ENCODE peak calls at places on chromosomes 3 and 15, in seven cellular contexts. X, B, C, F, E, A and M are unnamed samples.
A peak's percentile ranks its signal among the peaks of the same experiment; 100 is the strongest.

GRCh38 chr15:55799287-55800212 is 56.6 kb upstream of the PRTG start:
- DNase-seq in C (peak; percentile 62), E (peak; percentile 75), F (no peak), B (no peak), X (no peak), A (peak; percentile 47), M (peak; percentile 82)

GRCh38 chr15:77526582-77527163 is 106.0 kb downstream of the HMG20A start:
- DNase-seq in A (no peak), X (no peak), C (no peak), F (no peak), B (no peak), E (no peak), M (no peak)

GRCh38 chr15:69480932-69481331 is 28.3 kb downstream of the RPLP1 start:
- DNase-seq in F (no peak), A (no peak), E (no peak), X (no peak), B (no peak), C (no peak), M (no peak)

GRCh38 chr3:129618901-129619671 is 12.6 kb upstream of the PLXND1 start:
- DNase-seq in B (no peak), X (no peak), E (no peak), F (no peak), C (no peak), A (peak; percentile 19), M (no peak)

GRCh38 chr3:86837871-86838270 is 153.1 kb downstream of the VGLL3 start:
- DNase-seq in F (no peak), A (no peak), C (no peak), E (no peak), B (no peak), X (no peak), M (peak; percentile 65)

GRCh38 chr3:160929595-160929994 is 173.6 kb downstream of the PPM1L start:
- DNase-seq in C (no peak), E (peak; percentile 36), A (peak; percentile 19), B (no peak), X (no peak), F (no peak), M (peak; percentile 12)

GRCh38 chr3:193960485-193961172 is 175.3 kb upstream of the HES1 start:
- DNase-seq in X (no peak), B (no peak), A (no peak), F (no peak), E (no peak), C (no peak), M (no peak)

GRCh38 chr3:141015486-141015885 is 35.7 kb upstream of the SPSB4 start:
- DNase-seq in X (no peak), A (no peak), F (no peak), B (no peak), E (no peak), C (no peak), M (peak; percentile 4)

GRCh38 chr15:69557340-69558137 is 104.9 kb downstream of the RPLP1 start:
- DNase-seq in F (no peak), A (peak; percentile 41), B (peak; percentile 98), E (no peak), X (no peak), C (no peak), M (peak; percentile 92)

GRCh38 chr3:186220886-186221285 is 112.0 kb upstream of the ETV5 start:
- DNase-seq in A (peak; percentile 85), F (no peak), E (peak; percentile 51), B (no peak), X (no peak), C (no peak), M (peak; percentile 29)

GRCh38 chr3:20307378-20307777 is 121.4 kb upstream of the SGO1 start:
- DNase-seq in B (no peak), A (no peak), F (no peak), X (no peak), C (no peak), E (no peak), M (no peak)

GRCh38 chr15:87213646-87214045 is 1042.9 kb downstream of the NTRK3 start:
- DNase-seq in C (no peak), E (no peak), X (no peak), B (no peak), A (no peak), F (no peak), M (no peak)

GRCh38 chr15:87764461-87765236 is 491.9 kb downstream of the NTRK3 start:
- DNase-seq in C (no peak), A (no peak), B (peak; percentile 96), E (no peak), F (peak; percentile 9), X (no peak), M (peak; percentile 61)

GRCh38 chr15:57516327-57517026 is 75.2 kb upstream of the MYZAP start:
- DNase-seq in X (no peak), A (no peak), E (no peak), C (no peak), F (no peak), B (no peak), M (no peak)

GRCh38 chr3:18758047-18758704 is 333.0 kb upstream of the SATB1 start:
- DNase-seq in A (no peak), F (peak; percentile 21), X (no peak), E (peak; percentile 43), B (peak; percentile 34), C (no peak), M (peak; percentile 0)

GRCh38 chr15:27341780-27342343 is 370.9 kb downstream of the GABRG3 start:
- DNase-seq in E (no peak), X (no peak), B (no peak), C (no peak), F (no peak), A (peak; percentile 87), M (no peak)

GRCh38 chr15:59307164-59307535 is 65.5 kb downstream of the MYO1E start:
- DNase-seq in C (no peak), A (no peak), X (no peak), B (no peak), F (no peak), E (no peak), M (no peak)

GRCh38 chr3:133835418-133835743 is 29.8 kb downstream of the SRPRB start:
- DNase-seq in E (peak; percentile 8), B (no peak), A (no peak), X (no peak), C (no peak), F (no peak), M (no peak)

GRCh38 chr15:33315044-33315443 is 4.3 kb downstream of the RYR3 start:
- DNase-seq in A (no peak), C (no peak), E (no peak), B (no peak), X (no peak), F (no peak), M (no peak)

GRCh38 chr15:71757741-71758530 is 52.4 kb upstream of the NR2E3 start:
- DNase-seq in X (no peak), A (no peak), C (no peak), F (no peak), E (no peak), B (no peak), M (no peak)

GRCh38 chr3:171748341-171748918 is 61.9 kb downstream of the PLD1 start:
- DNase-seq in F (no peak), B (no peak), A (no peak), C (no peak), E (no peak), X (no peak), M (peak; percentile 84)

GRCh38 chr3:156547637-156548036 is 7.3 kb downstream of the SSR3 start:
- DNase-seq in X (no peak), F (no peak), A (no peak), E (no peak), C (no peak), B (no peak), M (peak; percentile 88)

GRCh38 chr3:62688050-62688449 is 187.2 kb downstream of the CADPS start:
- DNase-seq in B (no peak), E (no peak), C (no peak), A (no peak), X (no peak), F (no peak), M (no peak)

GRCh38 chr3:138945646-138946553 is 1.0 kb downstream of the FOXL2 start:
- DNase-seq in C (no peak), F (no peak), B (no peak), A (peak; percentile 35), E (peak; percentile 64), X (no peak), M (peak; percentile 46)
- TF ChIP-seq CTCF in C (peak; percentile 40), F (no peak), B (peak; percentile 30), A (no peak), E (peak; percentile 51), X (peak; percentile 15), M (peak; percentile 35)

GRCh38 chr3:119781330-119782198 is at the start of gene NR1I2:
- DNase-seq in C (no peak), E (no peak), X (no peak), A (no peak), F (no peak), B (no peak), M (no peak)
- TF ChIP-seq CTCF in C (no peak), E (peak; percentile 40), X (no peak), A (no peak), F (no peak), B (no peak), M (no peak)

DNA sequence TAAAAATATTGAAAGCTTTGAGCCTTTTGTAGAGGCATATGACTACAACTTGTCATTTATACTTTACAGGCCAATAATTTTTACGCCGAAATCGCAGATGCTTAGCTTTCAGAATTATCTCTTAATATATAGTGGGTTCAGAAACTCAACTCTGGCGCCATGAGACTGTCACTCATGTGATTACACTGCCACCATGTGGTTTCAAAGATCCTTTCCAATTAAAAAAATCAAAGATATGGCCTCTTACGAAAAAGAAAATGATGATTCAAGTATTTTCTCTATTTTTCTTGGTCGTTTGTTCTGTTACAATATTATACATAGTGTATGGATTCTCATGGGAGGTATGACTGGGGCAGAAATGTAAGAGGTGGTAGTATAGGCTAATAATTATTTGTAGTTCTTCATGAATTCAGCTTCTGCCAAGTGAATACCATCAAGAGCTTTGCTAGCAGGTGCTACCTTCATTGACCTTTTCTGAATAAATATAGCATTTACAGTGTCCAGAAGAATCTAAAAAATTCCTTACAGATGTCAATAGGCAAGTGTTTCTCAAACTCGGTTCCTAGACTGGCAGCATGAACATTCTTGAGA is 751.7 kb upstream of the GOLIM4 start:
- DNase-seq in F (no peak), E (no peak), C (no peak), A (peak; percentile 13), B (no peak), X (no peak), M (peak; percentile 69)
- TF ChIP-seq CTCF in F (no peak), E (peak; percentile 86), C (peak; percentile 78), A (peak; percentile 44), B (peak; percentile 53), X (peak; percentile 22), M (peak; percentile 68)

DNA sequence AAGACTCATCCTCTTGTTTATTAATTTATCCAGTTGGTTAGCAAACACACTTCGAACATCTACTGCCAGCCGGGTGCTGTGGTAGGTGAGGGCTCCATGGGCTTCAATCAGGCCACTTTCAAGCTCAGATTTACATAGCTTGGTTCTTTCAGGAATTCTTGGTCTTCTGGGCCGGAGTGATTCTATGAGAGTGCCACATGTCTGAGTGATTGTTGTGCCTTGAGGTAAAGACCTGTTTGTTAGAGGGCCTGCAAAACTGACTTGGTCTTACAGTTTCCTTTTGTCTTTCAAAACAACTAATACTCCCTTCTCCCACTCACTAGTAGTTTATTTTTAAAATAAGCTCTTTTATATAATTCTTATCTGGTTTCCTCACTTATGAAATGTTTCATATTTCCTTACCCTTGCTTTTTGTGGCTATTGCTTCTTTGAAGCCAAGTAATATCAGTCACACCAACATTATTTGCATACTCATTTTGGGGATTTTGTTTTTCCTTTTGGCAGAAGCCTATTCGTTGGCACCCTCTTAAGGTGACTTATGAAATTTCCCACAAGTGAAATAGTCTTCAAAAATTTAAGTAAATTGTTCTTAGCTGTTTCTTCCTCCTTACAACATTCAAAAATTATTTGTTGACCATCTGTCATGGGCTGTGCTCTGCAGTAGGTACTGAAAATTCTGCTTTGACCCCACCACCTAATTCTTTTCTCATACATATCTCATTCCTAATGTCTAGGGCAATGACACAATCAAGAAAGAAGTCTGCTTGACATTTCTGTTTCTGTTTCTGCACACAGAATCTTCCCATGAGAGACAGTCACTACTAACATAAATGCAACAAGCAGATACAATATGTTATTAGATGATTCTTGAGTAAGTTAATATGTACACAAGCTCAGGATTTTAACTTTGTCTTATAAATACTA is 120.2 kb downstream of the LRRC28 start:
- DNase-seq in A (no peak), E (no peak), X (no peak), F (no peak), B (no peak), C (no peak), M (peak; percentile 45)
- TF ChIP-seq CTCF in A (no peak), E (no peak), X (no peak), F (no peak), B (no peak), C (no peak), M (peak; percentile 24)